ENCODE peak calls at places on chromosome 2, in eight cellular contexts. S, G, H, O, M, D, A and R are unnamed samples.

GRCh38 chr2:16162491-16163040 is 222.2 kb downstream of the MYCN start:
- DNase-seq in S (no peak), G (no peak), H (no peak), O (no peak), M (no peak), D (no peak), A (no peak), R (no peak)

GRCh38 chr2:85718006-85718391 is 23.8 kb downstream of the GNLY start:
- DNase-seq in S (no peak), G (no peak), H (no peak), O (no peak), M (no peak), D (peak), A (no peak), R (no peak)

GRCh38 chr2:240231838-240232244 is 91.4 kb upstream of the OTOS start:
- DNase-seq in S (no peak), G (no peak), H (no peak), O (no peak), M (no peak), D (no peak), A (no peak), R (no peak)

GRCh38 chr2:203240491-203240890 is 1.7 kb downstream of the CYP20A1 start:
- DNase-seq in S (no peak), G (no peak), H (no peak), O (no peak), M (no peak), D (no peak), A (no peak), R (no peak)

GRCh38 chr2:204357175-204357695 is 188.0 kb upstream of the PARD3B start:
- DNase-seq in S (no peak), G (no peak), H (no peak), O (no peak), M (no peak), D (no peak), A (no peak), R (no peak)

GRCh38 chr2:230268606-230269222 is 43.2 kb downstream of the SP140 start:
- DNase-seq in S (no peak), G (no peak), H (no peak), O (no peak), M (no peak), D (peak), A (no peak), R (no peak)

GRCh38 chr2:230416061-230416721 is at the start of gene SP100:
- DNase-seq in S (peak), G (peak), H (peak), O (no peak), M (peak), D (peak), A (no peak), R (no peak)

GRCh38 chr2:42844901-42845685 is 52.7 kb upstream of the HAAO start:
- DNase-seq in S (peak), G (no peak), H (no peak), O (no peak), M (no peak), D (no peak), A (no peak), R (peak)

GRCh38 chr2:218895758-218896500 is 15.3 kb downstream of the WNT10A start:
- DNase-seq in S (no peak), G (no peak), H (no peak), O (no peak), M (no peak), D (peak), A (no peak), R (no peak)

GRCh38 chr2:178845565-178846457 is 38.6 kb upstream of the TTN start:
- DNase-seq in S (no peak), G (no peak), H (no peak), O (no peak), M (no peak), D (peak), A (no peak), R (no peak)

GRCh38 chr2:79887747-79888374 is 375.0 kb downstream of the CTNNA2 start:
- DNase-seq in S (peak), G (peak), H (peak), O (peak), M (no peak), D (peak), A (no peak), R (peak)

GRCh38 chr2:45771251-45771650 is 119.8 kb downstream of the PRKCE start:
- DNase-seq in S (peak), G (peak), H (peak), O (no peak), M (no peak), D (peak), A (no peak), R (no peak)

GRCh38 chr2:189022002-189022401 is 47.8 kb downstream of the COL3A1 start:
- DNase-seq in S (no peak), G (no peak), H (no peak), O (no peak), M (no peak), D (peak), A (no peak), R (no peak)

GRCh38 chr2:239234151-239234825 is 166.5 kb downstream of the HDAC4 start:
- DNase-seq in S (no peak), G (no peak), H (no peak), O (no peak), M (no peak), D (no peak), A (no peak), R (no peak)

GRCh38 chr2:141133883-141134282 is 996.9 kb downstream of the LRP1B start:
- DNase-seq in S (no peak), G (no peak), H (no peak), O (no peak), M (no peak), D (no peak), A (no peak), R (no peak)

GRCh38 chr2:236167297-236168109 is 683 bp downstream of the GBX2 start:
- DNase-seq in S (peak), G (no peak), H (peak), O (peak), M (no peak), D (peak), A (peak), R (no peak)

GRCh38 chr2:229235136-229235914 is 35.8 kb downstream of the PID1 start:
- DNase-seq in S (no peak), G (no peak), H (peak), O (peak), M (no peak), D (peak), A (no peak), R (no peak)

GRCh38 chr2:240078631-240079030 is 25.3 kb upstream of the OR6B3 start:
- DNase-seq in S (no peak), G (no peak), H (no peak), O (no peak), M (no peak), D (no peak), A (no peak), R (no peak)

GRCh38 chr2:36675579-36675978 is 20.9 kb upstream of the VIT start:
- DNase-seq in S (no peak), G (no peak), H (no peak), O (no peak), M (no peak), D (no peak), A (no peak), R (no peak)

GRCh38 chr2:203687161-203687560 is 19.3 kb upstream of the CD28 start:
- DNase-seq in S (no peak), G (no peak), H (no peak), O (no peak), M (no peak), D (peak), A (no peak), R (no peak)

GRCh38 chr2:170813611-170814550 is 2.8 kb upstream of the GAD1 start:
- DNase-seq in S (peak), G (no peak), H (peak), O (peak), M (no peak), D (peak), A (no peak), R (peak)

GRCh38 chr2:38740851-38741541 is 10.2 kb downstream of the SRSF7 start:
- DNase-seq in S (no peak), G (no peak), H (no peak), O (no peak), M (no peak), D (peak), A (no peak), R (no peak)